ENCODE peak calls at places on chromosome 16, in four cellular contexts. One of them, this sample, is unnamed.

GRCh38 chr16:86566601-86566965 is at the start of gene FOXC2:
- DNase-seq in HepG2: no peak
- DNase-seq in K562: peak
- DNase-seq in SK-N-SH: peak
- DNase-seq in this sample: peak

GRCh38 chr16:75189638-75190245 is 17.2 kb downstream of the CTRB2 start:
- DNase-seq in HepG2: no peak
- DNase-seq in K562: no peak
- DNase-seq in SK-N-SH: no peak
- DNase-seq in this sample: no peak

GRCh38 chr16:78877114-78877513 is 723.4 kb downstream of the MAF start:
- DNase-seq in HepG2: no peak
- DNase-seq in K562: no peak
- DNase-seq in SK-N-SH: no peak
- DNase-seq in this sample: no peak

GRCh38 chr16:86243571-86244154 is 266.7 kb upstream of the FOXF1 start:
- DNase-seq in HepG2: no peak
- DNase-seq in K562: no peak
- DNase-seq in SK-N-SH: no peak
- DNase-seq in this sample: no peak

GRCh38 chr16:802914-803750 is 2.6 kb upstream of the GNG13 start:
- DNase-seq in HepG2: no peak
- DNase-seq in K562: peak
- DNase-seq in SK-N-SH: no peak
- DNase-seq in this sample: no peak

GRCh38 chr16:1291576-1291974 is 17.9 kb upstream of the UBE2I start:
- DNase-seq in HepG2: no peak
- DNase-seq in K562: no peak
- DNase-seq in SK-N-SH: no peak
- DNase-seq in this sample: no peak

GRCh38 chr16:24773771-24774427 is 44.4 kb downstream of the TNRC6A start:
- DNase-seq in HepG2: no peak
- DNase-seq in K562: no peak
- DNase-seq in SK-N-SH: no peak
- DNase-seq in this sample: no peak

GRCh38 chr16:88479795-88480760 is 27.0 kb downstream of the ZFPM1 start:
- DNase-seq in HepG2: no peak
- DNase-seq in K562: no peak
- DNase-seq in SK-N-SH: no peak
- DNase-seq in this sample: no peak

GRCh38 chr16:20016234-20016633 is 57.5 kb downstream of the GPR139 start:
- DNase-seq in HepG2: no peak
- DNase-seq in K562: no peak
- DNase-seq in SK-N-SH: no peak
- DNase-seq in this sample: no peak

GRCh38 chr16:50644730-50645129 is 36.4 kb downstream of the SNX20 start:
- DNase-seq in HepG2: no peak
- DNase-seq in K562: no peak
- DNase-seq in SK-N-SH: peak
- DNase-seq in this sample: peak

GRCh38 chr16:73143681-73144370 is 95.9 kb upstream of the ZFHX3 start:
- DNase-seq in HepG2: no peak
- DNase-seq in K562: no peak
- DNase-seq in SK-N-SH: no peak
- DNase-seq in this sample: no peak
- TF ChIP-seq FOXJ3 in HepG2: no peak
- TF ChIP-seq FOXJ3 in K562: no peak
- TF ChIP-seq FOXJ3 in SK-N-SH: no peak
- TF ChIP-seq FOXJ3 in this sample: no peak

GRCh38 chr16:60717808-60718207 is 1318.4 kb downstream of the CDH8 start:
- DNase-seq in HepG2: no peak
- DNase-seq in K562: no peak
- DNase-seq in SK-N-SH: no peak
- DNase-seq in this sample: no peak

DNA sequence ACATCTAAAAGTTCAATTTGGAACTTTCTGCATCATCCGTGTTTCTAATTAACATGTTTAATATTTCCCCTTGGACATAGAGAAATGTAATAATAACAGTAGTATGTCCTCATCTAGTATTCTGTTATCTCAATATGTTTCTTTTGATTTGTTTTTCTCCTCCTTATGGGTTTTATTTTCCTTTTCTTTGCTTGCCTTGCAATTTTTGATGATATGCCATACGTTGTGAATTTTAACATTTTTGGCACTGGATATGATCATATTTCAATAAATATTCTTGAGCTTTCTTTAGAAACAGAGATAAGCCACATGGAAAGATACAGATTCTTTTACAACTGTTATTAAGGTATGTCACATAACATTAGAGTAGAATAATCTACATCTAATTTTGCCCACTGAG is 1316.2 kb downstream of the CDH8 start:
- DNase-seq in HepG2: no peak
- DNase-seq in K562: no peak
- DNase-seq in SK-N-SH: no peak
- DNase-seq in this sample: no peak
- TF ChIP-seq FOXJ3 in HepG2: no peak
- TF ChIP-seq FOXJ3 in K562: no peak
- TF ChIP-seq FOXJ3 in SK-N-SH: no peak
- TF ChIP-seq FOXJ3 in this sample: no peak

DNA sequence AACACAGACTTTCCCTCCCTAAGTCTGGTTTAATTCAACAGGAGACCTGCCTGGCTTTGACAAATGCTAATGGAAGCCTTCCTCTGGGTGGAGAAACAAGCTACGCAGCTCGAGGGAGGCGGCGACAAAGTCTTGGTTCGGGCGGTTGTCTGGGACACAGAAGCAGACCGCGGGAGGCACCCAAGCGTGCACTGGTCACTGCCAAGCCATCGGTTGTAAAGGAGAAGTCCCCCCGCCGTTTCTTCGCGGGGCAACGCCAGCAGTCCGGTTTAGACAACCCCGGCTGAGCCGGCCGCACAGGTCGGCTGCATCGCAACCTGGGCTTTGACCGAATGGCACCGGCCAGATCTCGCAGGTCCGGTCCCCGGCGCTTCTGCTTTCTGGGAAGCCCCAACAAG is 586 bp downstream of the GLYR1 start:
- DNase-seq in HepG2: peak
- DNase-seq in K562: peak
- DNase-seq in SK-N-SH: peak
- DNase-seq in this sample: peak
- TF ChIP-seq FOXJ3 in HepG2: peak
- TF ChIP-seq FOXJ3 in K562: no peak
- TF ChIP-seq FOXJ3 in SK-N-SH: no peak
- TF ChIP-seq FOXJ3 in this sample: no peak

GRCh38 chr16:67349172-67349571 is 22.6 kb downstream of the LRRC36 start:
- DNase-seq in HepG2: peak
- DNase-seq in K562: no peak
- DNase-seq in SK-N-SH: peak
- DNase-seq in this sample: no peak
- TF ChIP-seq FOXJ3 in HepG2: no peak
- TF ChIP-seq FOXJ3 in K562: no peak
- TF ChIP-seq FOXJ3 in SK-N-SH: no peak
- TF ChIP-seq FOXJ3 in this sample: no peak

DNA sequence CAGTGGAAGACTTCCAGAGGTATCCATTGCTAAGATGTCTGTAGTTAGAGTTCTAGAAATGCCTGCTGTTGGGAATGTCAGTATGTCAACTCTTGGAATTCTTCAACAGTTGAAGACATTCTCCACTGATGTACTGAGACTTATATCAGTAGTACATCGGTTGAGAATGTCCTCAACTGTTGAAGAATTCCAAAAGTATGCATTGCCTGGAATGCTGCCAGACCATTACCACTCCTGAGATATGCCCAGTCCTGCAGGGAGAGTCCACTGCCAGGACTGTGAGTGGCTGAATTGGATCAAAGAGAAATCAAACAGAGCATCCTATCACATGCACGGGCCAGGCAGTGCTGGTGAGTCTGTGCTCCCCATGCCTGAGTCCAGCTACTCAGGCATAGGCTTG is 42.0 kb downstream of the IL21R start:
- DNase-seq in HepG2: no peak
- DNase-seq in K562: no peak
- DNase-seq in SK-N-SH: no peak
- DNase-seq in this sample: no peak
- TF ChIP-seq FOXJ3 in HepG2: no peak
- TF ChIP-seq FOXJ3 in K562: no peak
- TF ChIP-seq FOXJ3 in SK-N-SH: no peak
- TF ChIP-seq FOXJ3 in this sample: no peak

GRCh38 chr16:10040136-10041080 is 141.8 kb downstream of the GRIN2A start:
- DNase-seq in HepG2: no peak
- DNase-seq in K562: no peak
- DNase-seq in SK-N-SH: peak
- DNase-seq in this sample: peak

GRCh38 chr16:10045291-10045775 is 136.9 kb downstream of the GRIN2A start:
- DNase-seq in HepG2: no peak
- DNase-seq in K562: no peak
- DNase-seq in SK-N-SH: no peak
- DNase-seq in this sample: no peak

GRCh38 chr16:10036951-10037350 is 145.3 kb downstream of the GRIN2A start:
- DNase-seq in HepG2: no peak
- DNase-seq in K562: no peak
- DNase-seq in SK-N-SH: no peak
- DNase-seq in this sample: no peak

GRCh38 chr16:10037771-10038170 is 144.5 kb downstream of the GRIN2A start:
- DNase-seq in HepG2: no peak
- DNase-seq in K562: no peak
- DNase-seq in SK-N-SH: no peak
- DNase-seq in this sample: no peak

GRCh38 chr16:10039220-10040096 is 142.8 kb downstream of the GRIN2A start:
- DNase-seq in HepG2: no peak
- DNase-seq in K562: no peak
- DNase-seq in SK-N-SH: peak
- DNase-seq in this sample: peak
- TF ChIP-seq FOXJ3 in HepG2: no peak
- TF ChIP-seq FOXJ3 in K562: no peak
- TF ChIP-seq FOXJ3 in SK-N-SH: no peak
- TF ChIP-seq FOXJ3 in this sample: no peak

DNA sequence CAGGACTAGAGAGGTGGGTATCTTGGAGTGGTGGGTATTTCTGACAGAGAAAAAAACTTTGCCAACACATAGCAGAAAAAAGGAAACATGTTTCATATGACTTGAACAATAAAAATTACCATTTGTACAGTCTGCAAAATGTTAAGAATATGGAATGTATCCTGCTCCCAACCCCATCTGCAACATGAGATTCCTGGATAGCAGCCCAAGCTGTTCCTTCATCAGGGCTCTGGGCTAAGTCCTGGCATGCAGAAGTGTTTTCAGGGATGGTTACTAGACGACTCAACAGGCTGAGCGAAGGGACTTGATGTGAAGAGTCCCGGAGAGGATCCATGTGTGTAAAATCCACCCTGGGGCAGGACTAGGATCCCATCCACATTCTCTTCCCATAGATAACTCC is 121.0 kb upstream of the IRX3 start:
- DNase-seq in HepG2: no peak
- DNase-seq in K562: no peak
- DNase-seq in SK-N-SH: no peak
- DNase-seq in this sample: no peak
- TF ChIP-seq FOXJ3 in HepG2: no peak
- TF ChIP-seq FOXJ3 in K562: no peak
- TF ChIP-seq FOXJ3 in SK-N-SH: no peak
- TF ChIP-seq FOXJ3 in this sample: no peak

GRCh38 chr16:64621616-64622015 is 500.2 kb downstream of the CDH11 start:
- DNase-seq in HepG2: no peak
- DNase-seq in K562: no peak
- DNase-seq in SK-N-SH: no peak
- DNase-seq in this sample: no peak

GRCh38 chr16:64626771-64627170 is 495.1 kb downstream of the CDH11 start:
- DNase-seq in HepG2: no peak
- DNase-seq in K562: no peak
- DNase-seq in SK-N-SH: no peak
- DNase-seq in this sample: no peak

GRCh38 chr16:64629622-64630021 is 492.2 kb downstream of the CDH11 start:
- DNase-seq in HepG2: no peak
- DNase-seq in K562: no peak
- DNase-seq in SK-N-SH: no peak
- DNase-seq in this sample: no peak

GRCh38 chr16:64627781-64628180 is 494.1 kb downstream of the CDH11 start:
- DNase-seq in HepG2: no peak
- DNase-seq in K562: no peak
- DNase-seq in SK-N-SH: no peak
- DNase-seq in this sample: no peak

GRCh38 chr16:64627288-64627687 is 494.6 kb downstream of the CDH11 start:
- DNase-seq in HepG2: no peak
- DNase-seq in K562: no peak
- DNase-seq in SK-N-SH: no peak
- DNase-seq in this sample: peak
- TF ChIP-seq FOXJ3 in HepG2: no peak
- TF ChIP-seq FOXJ3 in K562: no peak
- TF ChIP-seq FOXJ3 in SK-N-SH: no peak
- TF ChIP-seq FOXJ3 in this sample: no peak

GRCh38 chr16:68255712-68256111 is 8.6 kb upstream of the SLC7A6 start:
- DNase-seq in HepG2: no peak
- DNase-seq in K562: no peak
- DNase-seq in SK-N-SH: no peak
- DNase-seq in this sample: no peak

GRCh38 chr16:68259007-68259406 is 5.3 kb upstream of the SLC7A6 start:
- DNase-seq in HepG2: no peak
- DNase-seq in K562: no peak
- DNase-seq in SK-N-SH: no peak
- DNase-seq in this sample: no peak

GRCh38 chr16:68257906-68258800 is 6.2 kb upstream of the SLC7A6 start:
- DNase-seq in HepG2: peak
- DNase-seq in K562: no peak
- DNase-seq in SK-N-SH: no peak
- DNase-seq in this sample: no peak

GRCh38 chr16:68259421-68259820 is 4.9 kb upstream of the SLC7A6 start:
- DNase-seq in HepG2: no peak
- DNase-seq in K562: no peak
- DNase-seq in SK-N-SH: no peak
- DNase-seq in this sample: no peak

GRCh38 chr16:68257251-68257905 is 6.9 kb upstream of the SLC7A6 start:
- DNase-seq in HepG2: no peak
- DNase-seq in K562: no peak
- DNase-seq in SK-N-SH: no peak
- DNase-seq in this sample: no peak
- TF ChIP-seq FOXJ3 in HepG2: no peak
- TF ChIP-seq FOXJ3 in K562: no peak
- TF ChIP-seq FOXJ3 in SK-N-SH: no peak
- TF ChIP-seq FOXJ3 in this sample: no peak